ENCODE peak calls at places on chromosomes 13 and 19, in four cellular contexts. One of them, this sample, is unnamed.

GRCh38 chr19:46631481-46631880 is 4.5 kb downstream of the GNG8 start:
- DNase-seq in stimulated activated CD4-positive, alpha-beta T cell treated with anti-CD3 and anti-CD28 coated beads, Interleukin-4, amount 100 ng/mL, for 4 hours: no peak
- DNase-seq in NCI-H1417: no peak
- DNase-seq in bronchial epithelial cell: no peak
- DNase-seq in this sample: no peak

GRCh38 chr19:31534786-31535185 is 185.6 kb upstream of the TSHZ3 start:
- DNase-seq in stimulated activated CD4-positive, alpha-beta T cell treated with anti-CD3 and anti-CD28 coated beads, Interleukin-4, amount 100 ng/mL, for 4 hours: no peak
- DNase-seq in NCI-H1417: no peak
- DNase-seq in bronchial epithelial cell: no peak
- DNase-seq in this sample: no peak

GRCh38 chr13:36131215-36131930 is at the start of gene DCLK1:
- DNase-seq in stimulated activated CD4-positive, alpha-beta T cell treated with anti-CD3 and anti-CD28 coated beads, Interleukin-4, amount 100 ng/mL, for 4 hours: no peak
- DNase-seq in NCI-H1417: peak
- DNase-seq in bronchial epithelial cell: no peak
- DNase-seq in this sample: no peak

GRCh38 chr13:114064516-114065140 is 67.8 kb downstream of the RASA3 start:
- DNase-seq in stimulated activated CD4-positive, alpha-beta T cell treated with anti-CD3 and anti-CD28 coated beads, Interleukin-4, amount 100 ng/mL, for 4 hours: no peak
- DNase-seq in NCI-H1417: no peak
- DNase-seq in bronchial epithelial cell: no peak
- DNase-seq in this sample: no peak

GRCh38 chr13:112174476-112175110 is 107.6 kb downstream of the SOX1 start:
- DNase-seq in stimulated activated CD4-positive, alpha-beta T cell treated with anti-CD3 and anti-CD28 coated beads, Interleukin-4, amount 100 ng/mL, for 4 hours: no peak
- DNase-seq in NCI-H1417: no peak
- DNase-seq in bronchial epithelial cell: no peak
- DNase-seq in this sample: no peak

GRCh38 chr13:43153436-43154082 is 130.2 kb downstream of the DNAJC15 start:
- DNase-seq in stimulated activated CD4-positive, alpha-beta T cell treated with anti-CD3 and anti-CD28 coated beads, Interleukin-4, amount 100 ng/mL, for 4 hours: no peak
- DNase-seq in NCI-H1417: no peak
- DNase-seq in bronchial epithelial cell: peak
- DNase-seq in this sample: no peak

GRCh38 chr19:54411033-54411432 is 4.2 kb upstream of the TTYH1 start:
- DNase-seq in stimulated activated CD4-positive, alpha-beta T cell treated with anti-CD3 and anti-CD28 coated beads, Interleukin-4, amount 100 ng/mL, for 4 hours: no peak
- DNase-seq in NCI-H1417: no peak
- DNase-seq in bronchial epithelial cell: no peak
- DNase-seq in this sample: no peak

GRCh38 chr13:105538346-105538745 is 997.1 kb downstream of the EFNB2 start:
- DNase-seq in stimulated activated CD4-positive, alpha-beta T cell treated with anti-CD3 and anti-CD28 coated beads, Interleukin-4, amount 100 ng/mL, for 4 hours: no peak
- DNase-seq in NCI-H1417: no peak
- DNase-seq in bronchial epithelial cell: no peak
- DNase-seq in this sample: no peak

GRCh38 chr13:90690458-90691063 is 656.9 kb upstream of the MIR17HG start:
- DNase-seq in stimulated activated CD4-positive, alpha-beta T cell treated with anti-CD3 and anti-CD28 coated beads, Interleukin-4, amount 100 ng/mL, for 4 hours: no peak
- DNase-seq in NCI-H1417: no peak
- DNase-seq in bronchial epithelial cell: no peak
- DNase-seq in this sample: no peak

GRCh38 chr13:42574011-42574410 is at the start of gene TNFSF11:
- DNase-seq in stimulated activated CD4-positive, alpha-beta T cell treated with anti-CD3 and anti-CD28 coated beads, Interleukin-4, amount 100 ng/mL, for 4 hours: peak
- DNase-seq in NCI-H1417: no peak
- DNase-seq in bronchial epithelial cell: no peak
- DNase-seq in this sample: peak

GRCh38 chr13:102707465-102707864 is 12.6 kb upstream of the METTL21C start:
- DNase-seq in stimulated activated CD4-positive, alpha-beta T cell treated with anti-CD3 and anti-CD28 coated beads, Interleukin-4, amount 100 ng/mL, for 4 hours: no peak
- DNase-seq in NCI-H1417: peak
- DNase-seq in bronchial epithelial cell: peak
- DNase-seq in this sample: no peak

GRCh38 chr19:49193822-49194394 is 36.3 kb downstream of the TRPM4 start:
- DNase-seq in stimulated activated CD4-positive, alpha-beta T cell treated with anti-CD3 and anti-CD28 coated beads, Interleukin-4, amount 100 ng/mL, for 4 hours: no peak
- DNase-seq in NCI-H1417: no peak
- DNase-seq in bronchial epithelial cell: no peak
- DNase-seq in this sample: no peak

GRCh38 chr13:91078093-91078679 is 269.3 kb upstream of the MIR17HG start:
- DNase-seq in stimulated activated CD4-positive, alpha-beta T cell treated with anti-CD3 and anti-CD28 coated beads, Interleukin-4, amount 100 ng/mL, for 4 hours: no peak
- DNase-seq in NCI-H1417: no peak
- DNase-seq in bronchial epithelial cell: peak
- DNase-seq in this sample: no peak

GRCh38 chr19:22532388-22533310 is 101.5 kb upstream of the ZNF492 start:
- DNase-seq in stimulated activated CD4-positive, alpha-beta T cell treated with anti-CD3 and anti-CD28 coated beads, Interleukin-4, amount 100 ng/mL, for 4 hours: no peak
- DNase-seq in NCI-H1417: no peak
- DNase-seq in bronchial epithelial cell: no peak
- DNase-seq in this sample: no peak

GRCh38 chr13:113147206-113147605 is 11.2 kb upstream of the PROZ start:
- DNase-seq in stimulated activated CD4-positive, alpha-beta T cell treated with anti-CD3 and anti-CD28 coated beads, Interleukin-4, amount 100 ng/mL, for 4 hours: no peak
- DNase-seq in NCI-H1417: no peak
- DNase-seq in bronchial epithelial cell: no peak
- DNase-seq in this sample: no peak

This sample was measured in activated B cell treated with CpG ODN at 0.5 μM for 24 hours.